ENCODE peak calls at places on chromosomes 11 and 22, in nine cellular contexts. One of them, this sample, is unnamed. For H3K36me3, the result is how much of the 10 kb centered on the place peaks cover.

GRCh38 chr11:776459-777287 is 614 bp downstream of the GATD1 start:
- DNase-seq in PC-9: no peak
- DNase-seq in keratinocyte: no peak
- DNase-seq in astrocyte: no peak
- DNase-seq in GM23338: peak
- DNase-seq in spleen: peak
- DNase-seq in Peyer's patch: no peak
- DNase-seq in naive thymus-derived CD4-positive, alpha-beta T cell: no peak
- DNase-seq in heart right ventricle: peak
- DNase-seq in this sample: no peak

GRCh38 chr11:45110562-45110961 is 35.9 kb upstream of the PRDM11 start:
- DNase-seq in Peyer's patch: no peak
- DNase-seq in GM23338: peak
- DNase-seq in naive thymus-derived CD4-positive, alpha-beta T cell: no peak
- DNase-seq in PC-9: peak
- DNase-seq in astrocyte: peak
- DNase-seq in heart right ventricle: no peak
- DNase-seq in keratinocyte: peak
- DNase-seq in spleen: no peak
- DNase-seq in this sample: no peak

GRCh38 chr11:20090654-20091374 is 69.5 kb downstream of the DBX1 start:
- DNase-seq in naive thymus-derived CD4-positive, alpha-beta T cell: no peak
- DNase-seq in astrocyte: no peak
- DNase-seq in GM23338: no peak
- DNase-seq in spleen: no peak
- DNase-seq in PC-9: no peak
- DNase-seq in Peyer's patch: no peak
- DNase-seq in keratinocyte: no peak
- DNase-seq in heart right ventricle: no peak
- DNase-seq in this sample: no peak

GRCh38 chr11:131025020-131025419 is 108.7 kb upstream of the SNX19 start:
- DNase-seq in naive thymus-derived CD4-positive, alpha-beta T cell: no peak
- DNase-seq in spleen: no peak
- DNase-seq in keratinocyte: no peak
- DNase-seq in GM23338: peak
- DNase-seq in heart right ventricle: no peak
- DNase-seq in PC-9: peak
- DNase-seq in astrocyte: peak
- DNase-seq in Peyer's patch: no peak
- DNase-seq in this sample: no peak

GRCh38 chr22:22210889-22211833 is 33.4 kb upstream of the VPREB1 start:
- DNase-seq in Peyer's patch: no peak
- DNase-seq in GM23338: no peak
- DNase-seq in spleen: no peak
- DNase-seq in PC-9: no peak
- DNase-seq in keratinocyte: no peak
- DNase-seq in naive thymus-derived CD4-positive, alpha-beta T cell: no peak
- DNase-seq in astrocyte: no peak
- DNase-seq in heart right ventricle: no peak
- DNase-seq in this sample: no peak

GRCh38 chr22:39470462-39471335 is 13.9 kb downstream of the MGAT3 start:
- DNase-seq in heart right ventricle: no peak
- DNase-seq in spleen: no peak
- DNase-seq in keratinocyte: no peak
- DNase-seq in astrocyte: no peak
- DNase-seq in naive thymus-derived CD4-positive, alpha-beta T cell: no peak
- DNase-seq in GM23338: no peak
- DNase-seq in Peyer's patch: no peak
- DNase-seq in PC-9: no peak
- DNase-seq in this sample: no peak

GRCh38 chr22:45203150-45203974 is 37.3 kb downstream of the KIAA0930 start:
- DNase-seq in GM23338: no peak
- DNase-seq in spleen: peak
- DNase-seq in astrocyte: no peak
- DNase-seq in keratinocyte: no peak
- DNase-seq in heart right ventricle: no peak
- DNase-seq in Peyer's patch: no peak
- DNase-seq in PC-9: no peak
- DNase-seq in naive thymus-derived CD4-positive, alpha-beta T cell: no peak
- DNase-seq in this sample: no peak

GRCh38 chr11:73334244-73335203 is 26.4 kb downstream of the ARHGEF17 start:
- DNase-seq in astrocyte: peak
- DNase-seq in GM23338: no peak
- DNase-seq in PC-9: peak
- DNase-seq in keratinocyte: no peak
- DNase-seq in heart right ventricle: peak
- DNase-seq in naive thymus-derived CD4-positive, alpha-beta T cell: no peak
- DNase-seq in spleen: no peak
- DNase-seq in Peyer's patch: peak
- DNase-seq in this sample: peak

GRCh38 chr11:117179048-117179999 is 781 bp downstream of the SIDT2 start:
- DNase-seq in keratinocyte: no peak
- DNase-seq in GM23338: no peak
- DNase-seq in naive thymus-derived CD4-positive, alpha-beta T cell: peak
- DNase-seq in Peyer's patch: peak
- DNase-seq in heart right ventricle: peak
- DNase-seq in PC-9: peak
- DNase-seq in astrocyte: peak
- DNase-seq in spleen: peak
- DNase-seq in this sample: peak

GRCh38 chr11:76620471-76620870 is 50.1 kb downstream of the LRRC32 start:
- DNase-seq in spleen: no peak
- DNase-seq in keratinocyte: no peak
- DNase-seq in astrocyte: peak
- DNase-seq in naive thymus-derived CD4-positive, alpha-beta T cell: no peak
- DNase-seq in Peyer's patch: no peak
- DNase-seq in heart right ventricle: no peak
- DNase-seq in PC-9: no peak
- DNase-seq in GM23338: no peak
- DNase-seq in this sample: no peak

GRCh38 chr11:130601141-130601540 is 152.7 kb downstream of the ADAMTS15 start:
- DNase-seq in GM23338: peak
- DNase-seq in keratinocyte: no peak
- DNase-seq in heart right ventricle: peak
- DNase-seq in Peyer's patch: peak
- DNase-seq in naive thymus-derived CD4-positive, alpha-beta T cell: no peak
- DNase-seq in spleen: no peak
- DNase-seq in astrocyte: peak
- DNase-seq in PC-9: no peak
- DNase-seq in this sample: peak

GRCh38 chr11:108807262-108807661 is 142.4 kb downstream of the DDX10 start:
- DNase-seq in PC-9: no peak
- DNase-seq in astrocyte: no peak
- DNase-seq in Peyer's patch: no peak
- DNase-seq in naive thymus-derived CD4-positive, alpha-beta T cell: no peak
- DNase-seq in heart right ventricle: no peak
- DNase-seq in spleen: no peak
- DNase-seq in keratinocyte: no peak
- DNase-seq in GM23338: no peak
- DNase-seq in this sample: no peak

GRCh38 chr11:62435741-62436485 is 17.1 kb downstream of the SCGB1A1 start:
- DNase-seq in heart right ventricle: no peak
- DNase-seq in keratinocyte: no peak
- DNase-seq in astrocyte: no peak
- DNase-seq in naive thymus-derived CD4-positive, alpha-beta T cell: no peak
- DNase-seq in PC-9: no peak
- DNase-seq in GM23338: no peak
- DNase-seq in Peyer's patch: no peak
- DNase-seq in spleen: no peak
- DNase-seq in this sample: no peak

GRCh38 chr11:70415642-70416395 is 17.5 kb downstream of the CTTN start:
- DNase-seq in Peyer's patch: no peak
- DNase-seq in spleen: no peak
- DNase-seq in PC-9: no peak
- DNase-seq in astrocyte: peak
- DNase-seq in naive thymus-derived CD4-positive, alpha-beta T cell: no peak
- DNase-seq in GM23338: no peak
- DNase-seq in keratinocyte: no peak
- DNase-seq in heart right ventricle: no peak
- DNase-seq in this sample: no peak

GRCh38 chr11:134908583-134908982 is 496.5 kb upstream of the B3GAT1 start:
- DNase-seq in GM23338: no peak
- DNase-seq in naive thymus-derived CD4-positive, alpha-beta T cell: no peak
- DNase-seq in PC-9: no peak
- DNase-seq in heart right ventricle: no peak
- DNase-seq in keratinocyte: no peak
- DNase-seq in Peyer's patch: no peak
- DNase-seq in spleen: no peak
- DNase-seq in astrocyte: no peak
- DNase-seq in this sample: no peak

DNA sequence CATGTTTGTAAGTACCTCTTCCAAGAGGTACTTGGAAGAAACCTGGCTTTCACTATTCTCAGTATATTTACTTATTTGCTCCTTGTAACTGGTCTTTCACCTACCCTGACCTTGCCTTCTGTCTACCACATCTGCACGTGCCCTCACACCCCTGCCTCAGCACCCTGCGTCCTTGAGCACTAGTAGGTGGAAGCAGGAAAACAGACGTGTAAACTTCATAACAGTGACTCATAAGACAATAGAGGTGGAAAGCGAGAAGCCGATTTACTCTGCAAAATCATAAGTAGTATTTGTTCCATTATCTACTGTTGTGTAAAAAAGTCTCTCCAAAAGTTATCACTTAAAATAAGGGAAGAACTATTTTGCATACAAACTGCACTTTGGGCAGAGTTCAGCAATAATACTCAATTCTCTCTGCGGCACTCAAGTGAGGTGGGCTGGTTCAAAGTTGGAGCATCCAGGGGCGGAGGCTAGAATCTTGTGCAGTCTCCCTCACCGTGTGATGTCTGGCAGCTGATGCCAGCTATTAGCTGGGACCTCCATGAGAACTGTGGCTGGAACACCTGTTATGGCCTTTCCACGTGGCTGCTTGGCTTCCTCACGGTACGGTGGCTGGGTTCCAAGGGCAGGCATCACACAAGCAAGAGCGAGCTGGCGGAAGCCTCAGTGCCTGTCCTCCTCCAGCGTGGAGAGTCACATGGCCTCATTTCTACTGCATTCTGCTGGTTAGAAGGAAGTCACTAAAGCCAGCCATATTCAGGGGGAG is 30.4 kb downstream of the PACS1 start:
- DNase-seq in spleen: peak
- DNase-seq in naive thymus-derived CD4-positive, alpha-beta T cell: peak
- DNase-seq in Peyer's patch: peak
- DNase-seq in heart right ventricle: peak
- DNase-seq in astrocyte: peak
- DNase-seq in GM23338: peak
- DNase-seq in PC-9: no peak
- DNase-seq in keratinocyte: no peak
- DNase-seq in this sample: peak
- H3K4me3 ChIP-seq in spleen: peak
- H3K4me3 ChIP-seq in naive thymus-derived CD4-positive, alpha-beta T cell: peak
- H3K4me3 ChIP-seq in Peyer's patch: no peak
- H3K4me3 ChIP-seq in heart right ventricle: peak
- H3K4me3 ChIP-seq in astrocyte: no peak
- H3K4me3 ChIP-seq in GM23338: no peak
- H3K4me3 ChIP-seq in PC-9: no peak
- H3K4me3 ChIP-seq in keratinocyte: peak
- H3K4me3 ChIP-seq in this sample: no peak

DNA sequence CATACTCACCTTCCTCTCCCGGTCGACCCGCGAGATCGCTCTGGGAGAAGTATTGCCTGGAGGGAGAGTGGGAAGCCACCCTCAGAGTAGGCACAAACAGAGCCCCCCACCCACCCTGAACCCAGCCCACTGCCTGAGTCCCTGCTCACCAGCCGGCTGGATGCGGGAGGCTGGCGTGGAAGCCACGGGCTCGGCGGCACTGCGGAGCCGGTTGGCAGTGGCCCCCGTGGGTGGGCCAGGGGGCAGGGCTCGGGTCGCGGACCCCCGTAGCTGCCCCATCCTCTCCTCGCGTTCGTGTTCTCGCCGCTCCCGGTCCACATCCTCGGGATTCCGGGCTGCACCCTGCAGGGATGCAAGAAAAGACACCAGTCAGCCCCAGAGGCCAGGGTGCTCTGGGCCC is 21.4 kb upstream of the TMEM184B start:
- DNase-seq in GM23338: no peak
- DNase-seq in PC-9: no peak
- DNase-seq in heart right ventricle: no peak
- DNase-seq in spleen: no peak
- DNase-seq in Peyer's patch: no peak
- DNase-seq in naive thymus-derived CD4-positive, alpha-beta T cell: no peak
- DNase-seq in keratinocyte: no peak
- DNase-seq in astrocyte: no peak
- DNase-seq in this sample: no peak
- H3K36me3 ChIP-seq in GM23338: under half
- H3K36me3 ChIP-seq in PC-9: under half
- H3K36me3 ChIP-seq in heart right ventricle: half or more
- H3K36me3 ChIP-seq in spleen: half or more
- H3K36me3 ChIP-seq in Peyer's patch: half or more
- H3K36me3 ChIP-seq in naive thymus-derived CD4-positive, alpha-beta T cell: under half
- H3K36me3 ChIP-seq in keratinocyte: half or more
- H3K36me3 ChIP-seq in astrocyte: under half
- H3K36me3 ChIP-seq in this sample: half or more

GRCh38 chr11:18010271-18010670 is 2.6 kb downstream of the SERGEF start:
- DNase-seq in keratinocyte: no peak
- DNase-seq in spleen: no peak
- DNase-seq in heart right ventricle: no peak
- DNase-seq in astrocyte: no peak
- DNase-seq in PC-9: no peak
- DNase-seq in GM23338: no peak
- DNase-seq in Peyer's patch: no peak
- DNase-seq in naive thymus-derived CD4-positive, alpha-beta T cell: no peak
- DNase-seq in this sample: no peak

GRCh38 chr11:18011633-18012313 is 1.1 kb downstream of the SERGEF start:
- DNase-seq in GM23338: no peak
- DNase-seq in Peyer's patch: no peak
- DNase-seq in keratinocyte: no peak
- DNase-seq in astrocyte: no peak
- DNase-seq in naive thymus-derived CD4-positive, alpha-beta T cell: no peak
- DNase-seq in spleen: peak
- DNase-seq in PC-9: no peak
- DNase-seq in heart right ventricle: no peak
- DNase-seq in this sample: no peak

GRCh38 chr11:18012906-18013781 is at the start of gene SERGEF:
- DNase-seq in PC-9: peak
- DNase-seq in naive thymus-derived CD4-positive, alpha-beta T cell: peak
- DNase-seq in spleen: peak
- DNase-seq in GM23338: peak
- DNase-seq in Peyer's patch: peak
- DNase-seq in heart right ventricle: peak
- DNase-seq in keratinocyte: peak
- DNase-seq in astrocyte: peak
- DNase-seq in this sample: peak

GRCh38 chr11:18012314-18012905 is 437 bp downstream of the SERGEF start:
- DNase-seq in GM23338: peak
- DNase-seq in astrocyte: peak
- DNase-seq in PC-9: peak
- DNase-seq in Peyer's patch: peak
- DNase-seq in heart right ventricle: peak
- DNase-seq in keratinocyte: no peak
- DNase-seq in naive thymus-derived CD4-positive, alpha-beta T cell: peak
- DNase-seq in spleen: no peak
- DNase-seq in this sample: peak

GRCh38 chr11:18010977-18011586 is 1.8 kb downstream of the SERGEF start:
- DNase-seq in PC-9: no peak
- DNase-seq in Peyer's patch: no peak
- DNase-seq in naive thymus-derived CD4-positive, alpha-beta T cell: no peak
- DNase-seq in GM23338: no peak
- DNase-seq in keratinocyte: no peak
- DNase-seq in astrocyte: no peak
- DNase-seq in spleen: no peak
- DNase-seq in heart right ventricle: no peak
- DNase-seq in this sample: no peak
- H3K4me3 ChIP-seq in PC-9: no peak
- H3K4me3 ChIP-seq in Peyer's patch: no peak
- H3K4me3 ChIP-seq in naive thymus-derived CD4-positive, alpha-beta T cell: no peak
- H3K4me3 ChIP-seq in GM23338: peak
- H3K4me3 ChIP-seq in keratinocyte: no peak
- H3K4me3 ChIP-seq in astrocyte: no peak
- H3K4me3 ChIP-seq in spleen: no peak
- H3K4me3 ChIP-seq in heart right ventricle: no peak
- H3K4me3 ChIP-seq in this sample: no peak

GRCh38 chr11:118625976-118626375 is 18.6 kb downstream of the PHLDB1 start:
- DNase-seq in naive thymus-derived CD4-positive, alpha-beta T cell: no peak
- DNase-seq in spleen: no peak
- DNase-seq in astrocyte: no peak
- DNase-seq in Peyer's patch: no peak
- DNase-seq in keratinocyte: no peak
- DNase-seq in PC-9: no peak
- DNase-seq in heart right ventricle: no peak
- DNase-seq in GM23338: peak
- DNase-seq in this sample: no peak
- H3K36me3 ChIP-seq in naive thymus-derived CD4-positive, alpha-beta T cell: under half
- H3K36me3 ChIP-seq in spleen: under half
- H3K36me3 ChIP-seq in astrocyte: under half
- H3K36me3 ChIP-seq in Peyer's patch: under half
- H3K36me3 ChIP-seq in keratinocyte: under half
- H3K36me3 ChIP-seq in PC-9: under half
- H3K36me3 ChIP-seq in heart right ventricle: half or more
- H3K36me3 ChIP-seq in GM23338: under half
- H3K36me3 ChIP-seq in this sample: half or more

This sample was measured in right atrium auricular region.